ENCODE peak calls at places on chromosomes 16 and 17, in six cellular contexts. One of them, this sample, is unnamed.
A peak's percentile ranks its signal among the peaks of the same experiment; 100 is the strongest.

GRCh38 chr17:36773039-36773438 is 164.2 kb upstream of the LHX1 start:
- DNase-seq in activated T-helper 2 cell treated with anti-CD3 and anti-CD28 coated beads, Interferon-gamma antibody, Interleukin-2, Interleukin-4, amounts not matched to agents 10 μg/mL and 5 μg/mL and 100 μg/mL, durations not matched to agents 14 hours and 24 hours and 36 hours: no peak
- DNase-seq in bronchial epithelial cell: no peak
- DNase-seq in activated T-helper 1 cell treated with anti-CD3 and anti-CD28 coated beads, Interleukin-12 subunit alpha, Interleukin-12 subunit beta, Interleukin-2, Interleukin-4 antibody, amounts not matched to agents 30 ng/mL and 10 ng/mL and 1 ng/mL, durations not matched to agents 14 hours and 24 hours and 36 hours: no peak
- DNase-seq in stimulated activated naive B cell treated with anti-CD40 and anti-IgM and Interleukin-4, amounts not matched to agents 10 μg/mL and 1 μg/mL and 100 μg/mL, for 72 hours: no peak
- DNase-seq in right atrium auricular region: no peak
- DNase-seq in this sample: no peak

GRCh38 chr16:24977673-24978065 is 37.5 kb downstream of the ARHGAP17 start:
- DNase-seq in bronchial epithelial cell: no peak
- DNase-seq in activated T-helper 1 cell treated with anti-CD3 and anti-CD28 coated beads, Interleukin-12 subunit alpha, Interleukin-12 subunit beta, Interleukin-2, Interleukin-4 antibody, amounts not matched to agents 30 ng/mL and 10 ng/mL and 1 ng/mL, durations not matched to agents 14 hours and 24 hours and 36 hours: no peak
- DNase-seq in right atrium auricular region: no peak
- DNase-seq in activated T-helper 2 cell treated with anti-CD3 and anti-CD28 coated beads, Interferon-gamma antibody, Interleukin-2, Interleukin-4, amounts not matched to agents 10 μg/mL and 5 μg/mL and 100 μg/mL, durations not matched to agents 14 hours and 24 hours and 36 hours: no peak
- DNase-seq in stimulated activated naive B cell treated with anti-CD40 and anti-IgM and Interleukin-4, amounts not matched to agents 10 μg/mL and 1 μg/mL and 100 μg/mL, for 72 hours: no peak
- DNase-seq in this sample: no peak

GRCh38 chr16:48082516-48082915 is 73.3 kb downstream of the ABCC12 start:
- DNase-seq in activated T-helper 1 cell treated with anti-CD3 and anti-CD28 coated beads, Interleukin-12 subunit alpha, Interleukin-12 subunit beta, Interleukin-2, Interleukin-4 antibody, amounts not matched to agents 30 ng/mL and 10 ng/mL and 1 ng/mL, durations not matched to agents 14 hours and 24 hours and 36 hours: no peak
- DNase-seq in right atrium auricular region: no peak
- DNase-seq in bronchial epithelial cell: no peak
- DNase-seq in activated T-helper 2 cell treated with anti-CD3 and anti-CD28 coated beads, Interferon-gamma antibody, Interleukin-2, Interleukin-4, amounts not matched to agents 10 μg/mL and 5 μg/mL and 100 μg/mL, durations not matched to agents 14 hours and 24 hours and 36 hours: no peak
- DNase-seq in stimulated activated naive B cell treated with anti-CD40 and anti-IgM and Interleukin-4, amounts not matched to agents 10 μg/mL and 1 μg/mL and 100 μg/mL, for 72 hours: no peak
- DNase-seq in this sample: no peak

GRCh38 chr17:40311575-40311974 is 2.6 kb downstream of the RARA start:
- DNase-seq in stimulated activated naive B cell treated with anti-CD40 and anti-IgM and Interleukin-4, amounts not matched to agents 10 μg/mL and 1 μg/mL and 100 μg/mL, for 72 hours: no peak
- DNase-seq in activated T-helper 2 cell treated with anti-CD3 and anti-CD28 coated beads, Interferon-gamma antibody, Interleukin-2, Interleukin-4, amounts not matched to agents 10 μg/mL and 5 μg/mL and 100 μg/mL, durations not matched to agents 14 hours and 24 hours and 36 hours: no peak
- DNase-seq in bronchial epithelial cell: no peak
- DNase-seq in activated T-helper 1 cell treated with anti-CD3 and anti-CD28 coated beads, Interleukin-12 subunit alpha, Interleukin-12 subunit beta, Interleukin-2, Interleukin-4 antibody, amounts not matched to agents 30 ng/mL and 10 ng/mL and 1 ng/mL, durations not matched to agents 14 hours and 24 hours and 36 hours: no peak
- DNase-seq in right atrium auricular region: no peak
- DNase-seq in this sample: peak; percentile 37

GRCh38 chr16:12538667-12539081 is 265.0 kb downstream of the CPPED1 start:
- DNase-seq in bronchial epithelial cell: peak; percentile 63
- DNase-seq in right atrium auricular region: no peak
- DNase-seq in activated T-helper 2 cell treated with anti-CD3 and anti-CD28 coated beads, Interferon-gamma antibody, Interleukin-2, Interleukin-4, amounts not matched to agents 10 μg/mL and 5 μg/mL and 100 μg/mL, durations not matched to agents 14 hours and 24 hours and 36 hours: no peak
- DNase-seq in stimulated activated naive B cell treated with anti-CD40 and anti-IgM and Interleukin-4, amounts not matched to agents 10 μg/mL and 1 μg/mL and 100 μg/mL, for 72 hours: no peak
- DNase-seq in activated T-helper 1 cell treated with anti-CD3 and anti-CD28 coated beads, Interleukin-12 subunit alpha, Interleukin-12 subunit beta, Interleukin-2, Interleukin-4 antibody, amounts not matched to agents 30 ng/mL and 10 ng/mL and 1 ng/mL, durations not matched to agents 14 hours and 24 hours and 36 hours: no peak
- DNase-seq in this sample: no peak

GRCh38 chr16:19005561-19006445 is 22.1 kb downstream of the TMC7 start:
- DNase-seq in right atrium auricular region: no peak
- DNase-seq in activated T-helper 2 cell treated with anti-CD3 and anti-CD28 coated beads, Interferon-gamma antibody, Interleukin-2, Interleukin-4, amounts not matched to agents 10 μg/mL and 5 μg/mL and 100 μg/mL, durations not matched to agents 14 hours and 24 hours and 36 hours: no peak
- DNase-seq in activated T-helper 1 cell treated with anti-CD3 and anti-CD28 coated beads, Interleukin-12 subunit alpha, Interleukin-12 subunit beta, Interleukin-2, Interleukin-4 antibody, amounts not matched to agents 30 ng/mL and 10 ng/mL and 1 ng/mL, durations not matched to agents 14 hours and 24 hours and 36 hours: no peak
- DNase-seq in bronchial epithelial cell: peak; percentile 97
- DNase-seq in stimulated activated naive B cell treated with anti-CD40 and anti-IgM and Interleukin-4, amounts not matched to agents 10 μg/mL and 1 μg/mL and 100 μg/mL, for 72 hours: no peak
- DNase-seq in this sample: no peak

GRCh38 chr17:43832976-43833829 is at the start of gene MPP3:
- DNase-seq in activated T-helper 2 cell treated with anti-CD3 and anti-CD28 coated beads, Interferon-gamma antibody, Interleukin-2, Interleukin-4, amounts not matched to agents 10 μg/mL and 5 μg/mL and 100 μg/mL, durations not matched to agents 14 hours and 24 hours and 36 hours: peak; percentile 26
- DNase-seq in activated T-helper 1 cell treated with anti-CD3 and anti-CD28 coated beads, Interleukin-12 subunit alpha, Interleukin-12 subunit beta, Interleukin-2, Interleukin-4 antibody, amounts not matched to agents 30 ng/mL and 10 ng/mL and 1 ng/mL, durations not matched to agents 14 hours and 24 hours and 36 hours: peak; percentile 27
- DNase-seq in stimulated activated naive B cell treated with anti-CD40 and anti-IgM and Interleukin-4, amounts not matched to agents 10 μg/mL and 1 μg/mL and 100 μg/mL, for 72 hours: no peak
- DNase-seq in right atrium auricular region: no peak
- DNase-seq in bronchial epithelial cell: peak; percentile 45
- DNase-seq in this sample: peak; percentile 35

GRCh38 chr17:43599835-43600234 is 53.7 kb upstream of the ETV4 start:
- DNase-seq in bronchial epithelial cell: peak; percentile 82
- DNase-seq in activated T-helper 1 cell treated with anti-CD3 and anti-CD28 coated beads, Interleukin-12 subunit alpha, Interleukin-12 subunit beta, Interleukin-2, Interleukin-4 antibody, amounts not matched to agents 30 ng/mL and 10 ng/mL and 1 ng/mL, durations not matched to agents 14 hours and 24 hours and 36 hours: no peak
- DNase-seq in stimulated activated naive B cell treated with anti-CD40 and anti-IgM and Interleukin-4, amounts not matched to agents 10 μg/mL and 1 μg/mL and 100 μg/mL, for 72 hours: no peak
- DNase-seq in right atrium auricular region: no peak
- DNase-seq in activated T-helper 2 cell treated with anti-CD3 and anti-CD28 coated beads, Interferon-gamma antibody, Interleukin-2, Interleukin-4, amounts not matched to agents 10 μg/mL and 5 μg/mL and 100 μg/mL, durations not matched to agents 14 hours and 24 hours and 36 hours: no peak
- DNase-seq in this sample: no peak

GRCh38 chr17:5128905-5129535 is 13.2 kb downstream of the USP6 start:
- DNase-seq in activated T-helper 1 cell treated with anti-CD3 and anti-CD28 coated beads, Interleukin-12 subunit alpha, Interleukin-12 subunit beta, Interleukin-2, Interleukin-4 antibody, amounts not matched to agents 30 ng/mL and 10 ng/mL and 1 ng/mL, durations not matched to agents 14 hours and 24 hours and 36 hours: no peak
- DNase-seq in activated T-helper 2 cell treated with anti-CD3 and anti-CD28 coated beads, Interferon-gamma antibody, Interleukin-2, Interleukin-4, amounts not matched to agents 10 μg/mL and 5 μg/mL and 100 μg/mL, durations not matched to agents 14 hours and 24 hours and 36 hours: no peak
- DNase-seq in stimulated activated naive B cell treated with anti-CD40 and anti-IgM and Interleukin-4, amounts not matched to agents 10 μg/mL and 1 μg/mL and 100 μg/mL, for 72 hours: no peak
- DNase-seq in right atrium auricular region: peak; percentile 48
- DNase-seq in bronchial epithelial cell: no peak
- DNase-seq in this sample: no peak

GRCh38 chr16:74774223-74775139 is at the start of gene FA2H:
- DNase-seq in bronchial epithelial cell: peak; percentile 70
- DNase-seq in activated T-helper 1 cell treated with anti-CD3 and anti-CD28 coated beads, Interleukin-12 subunit alpha, Interleukin-12 subunit beta, Interleukin-2, Interleukin-4 antibody, amounts not matched to agents 30 ng/mL and 10 ng/mL and 1 ng/mL, durations not matched to agents 14 hours and 24 hours and 36 hours: peak; percentile 69
- DNase-seq in right atrium auricular region: no peak
- DNase-seq in stimulated activated naive B cell treated with anti-CD40 and anti-IgM and Interleukin-4, amounts not matched to agents 10 μg/mL and 1 μg/mL and 100 μg/mL, for 72 hours: peak; percentile 42
- DNase-seq in activated T-helper 2 cell treated with anti-CD3 and anti-CD28 coated beads, Interferon-gamma antibody, Interleukin-2, Interleukin-4, amounts not matched to agents 10 μg/mL and 5 μg/mL and 100 μg/mL, durations not matched to agents 14 hours and 24 hours and 36 hours: peak; percentile 65
- DNase-seq in this sample: no peak

GRCh38 chr16:19717781-19718623 is at the start of the genes IQCK and KNOP1:
- DNase-seq in right atrium auricular region: peak; percentile 93
- DNase-seq in stimulated activated naive B cell treated with anti-CD40 and anti-IgM and Interleukin-4, amounts not matched to agents 10 μg/mL and 1 μg/mL and 100 μg/mL, for 72 hours: peak; percentile 89
- DNase-seq in bronchial epithelial cell: peak; percentile 76
- DNase-seq in activated T-helper 1 cell treated with anti-CD3 and anti-CD28 coated beads, Interleukin-12 subunit alpha, Interleukin-12 subunit beta, Interleukin-2, Interleukin-4 antibody, amounts not matched to agents 30 ng/mL and 10 ng/mL and 1 ng/mL, durations not matched to agents 14 hours and 24 hours and 36 hours: peak; percentile 87
- DNase-seq in activated T-helper 2 cell treated with anti-CD3 and anti-CD28 coated beads, Interferon-gamma antibody, Interleukin-2, Interleukin-4, amounts not matched to agents 10 μg/mL and 5 μg/mL and 100 μg/mL, durations not matched to agents 14 hours and 24 hours and 36 hours: peak; percentile 85
- DNase-seq in this sample: peak; percentile 79

GRCh38 chr17:81511550-81511799 is 1.1 kb downstream of the ACTG1 start:
- DNase-seq in stimulated activated naive B cell treated with anti-CD40 and anti-IgM and Interleukin-4, amounts not matched to agents 10 μg/mL and 1 μg/mL and 100 μg/mL, for 72 hours: no peak
- DNase-seq in right atrium auricular region: no peak
- DNase-seq in bronchial epithelial cell: no peak
- DNase-seq in activated T-helper 2 cell treated with anti-CD3 and anti-CD28 coated beads, Interferon-gamma antibody, Interleukin-2, Interleukin-4, amounts not matched to agents 10 μg/mL and 5 μg/mL and 100 μg/mL, durations not matched to agents 14 hours and 24 hours and 36 hours: no peak
- DNase-seq in activated T-helper 1 cell treated with anti-CD3 and anti-CD28 coated beads, Interleukin-12 subunit alpha, Interleukin-12 subunit beta, Interleukin-2, Interleukin-4 antibody, amounts not matched to agents 30 ng/mL and 10 ng/mL and 1 ng/mL, durations not matched to agents 14 hours and 24 hours and 36 hours: no peak
- DNase-seq in this sample: no peak

GRCh38 chr16:11145173-11145820 is 110.7 kb downstream of the SOCS1 start:
- DNase-seq in right atrium auricular region: peak; percentile 81
- DNase-seq in activated T-helper 2 cell treated with anti-CD3 and anti-CD28 coated beads, Interferon-gamma antibody, Interleukin-2, Interleukin-4, amounts not matched to agents 10 μg/mL and 5 μg/mL and 100 μg/mL, durations not matched to agents 14 hours and 24 hours and 36 hours: no peak
- DNase-seq in bronchial epithelial cell: no peak
- DNase-seq in activated T-helper 1 cell treated with anti-CD3 and anti-CD28 coated beads, Interleukin-12 subunit alpha, Interleukin-12 subunit beta, Interleukin-2, Interleukin-4 antibody, amounts not matched to agents 30 ng/mL and 10 ng/mL and 1 ng/mL, durations not matched to agents 14 hours and 24 hours and 36 hours: no peak
- DNase-seq in stimulated activated naive B cell treated with anti-CD40 and anti-IgM and Interleukin-4, amounts not matched to agents 10 μg/mL and 1 μg/mL and 100 μg/mL, for 72 hours: no peak
- DNase-seq in this sample: no peak

GRCh38 chr16:77273815-77274214 is 74.6 kb downstream of the SYCE1L start:
- DNase-seq in activated T-helper 1 cell treated with anti-CD3 and anti-CD28 coated beads, Interleukin-12 subunit alpha, Interleukin-12 subunit beta, Interleukin-2, Interleukin-4 antibody, amounts not matched to agents 30 ng/mL and 10 ng/mL and 1 ng/mL, durations not matched to agents 14 hours and 24 hours and 36 hours: no peak
- DNase-seq in bronchial epithelial cell: no peak
- DNase-seq in activated T-helper 2 cell treated with anti-CD3 and anti-CD28 coated beads, Interferon-gamma antibody, Interleukin-2, Interleukin-4, amounts not matched to agents 10 μg/mL and 5 μg/mL and 100 μg/mL, durations not matched to agents 14 hours and 24 hours and 36 hours: no peak
- DNase-seq in right atrium auricular region: no peak
- DNase-seq in stimulated activated naive B cell treated with anti-CD40 and anti-IgM and Interleukin-4, amounts not matched to agents 10 μg/mL and 1 μg/mL and 100 μg/mL, for 72 hours: no peak
- DNase-seq in this sample: no peak

GRCh38 chr17:48513653-48514482 is 16.9 kb downstream of the HOXB1 start:
- DNase-seq in right atrium auricular region: no peak
- DNase-seq in activated T-helper 1 cell treated with anti-CD3 and anti-CD28 coated beads, Interleukin-12 subunit alpha, Interleukin-12 subunit beta, Interleukin-2, Interleukin-4 antibody, amounts not matched to agents 30 ng/mL and 10 ng/mL and 1 ng/mL, durations not matched to agents 14 hours and 24 hours and 36 hours: no peak
- DNase-seq in bronchial epithelial cell: no peak
- DNase-seq in stimulated activated naive B cell treated with anti-CD40 and anti-IgM and Interleukin-4, amounts not matched to agents 10 μg/mL and 1 μg/mL and 100 μg/mL, for 72 hours: no peak
- DNase-seq in activated T-helper 2 cell treated with anti-CD3 and anti-CD28 coated beads, Interferon-gamma antibody, Interleukin-2, Interleukin-4, amounts not matched to agents 10 μg/mL and 5 μg/mL and 100 μg/mL, durations not matched to agents 14 hours and 24 hours and 36 hours: no peak
- DNase-seq in this sample: no peak

This sample was measured in GDM1.